ENCODE peak calls at places on chromosomes 3 and 15, in four cellular contexts. W, F, N and R are unnamed samples.

GRCh38 chr3:55647675-55648074 is 160.6 kb upstream of the WNT5A start:
- DNase-seq in F (no peak), W (no peak), N (no peak), R (no peak)

GRCh38 chr3:117618462-117618861 is 908.9 kb downstream of the TUSC7 start:
- DNase-seq in N (peak; percentile 5), W (no peak), F (no peak), R (no peak)

GRCh38 chr3:156339491-156339890 is 215.4 kb downstream of the SSR3 start:
- DNase-seq in F (no peak), W (no peak), N (no peak), R (no peak)

GRCh38 chr3:50160561-50160983 is 5.4 kb downstream of the SEMA3F start:
- DNase-seq in N (peak; percentile 36), F (no peak), W (peak; percentile 47), R (no peak)

GRCh38 chr3:46484911-46485696 is 12.7 kb upstream of the RTP3 start:
- DNase-seq in N (no peak), F (no peak), W (peak; percentile 89), R (no peak)

GRCh38 chr15:41804920-41805666 is 22.8 kb upstream of the JMJD7 start:
- DNase-seq in F (no peak), W (no peak), N (no peak), R (no peak)

GRCh38 chr3:184636774-184637316 is 75.0 kb downstream of the MAGEF1 start:
- DNase-seq in N (peak; percentile 86), W (peak; percentile 30), F (no peak), R (peak; percentile 89)

GRCh38 chr3:17340261-17340660 is 402.2 kb downstream of the TBC1D5 start:
- DNase-seq in N (no peak), F (no peak), W (no peak), R (no peak)

GRCh38 chr3:120172070-120172469 is 77.8 kb upstream of the GSK3B start:
- DNase-seq in N (peak; percentile 79), W (no peak), F (no peak), R (peak; percentile 56)

GRCh38 chr3:53169832-53170324 is 8.9 kb downstream of the PRKCD start:
- DNase-seq in N (no peak), F (no peak), W (no peak), R (no peak)

GRCh38 chr3:112775011-112775742 is 71.5 kb downstream of the CD200R1L start:
- DNase-seq in N (peak; percentile 88), F (no peak), W (no peak), R (no peak)

GRCh38 chr3:189690237-189690636 is 59.0 kb downstream of the TP63 start:
- DNase-seq in W (no peak), N (no peak), F (no peak), R (no peak)

GRCh38 chr3:51024765-51025681 is 350.3 kb downstream of the DOCK3 start:
- DNase-seq in W (peak; percentile 50), N (no peak), F (peak; percentile 75), R (no peak)

GRCh38 chr3:94413721-94414106 is 350.9 kb downstream of the NSUN3 start:
- DNase-seq in F (no peak), N (peak; percentile 68), W (no peak), R (no peak)

GRCh38 chr15:93179072-93179471 is 90.1 kb upstream of the RGMA start:
- DNase-seq in N (peak; percentile 0), W (peak; percentile 27), F (no peak), R (no peak)

GRCh38 chr3:23084367-23084766 is 118.8 kb upstream of the UBE2E2 start:
- DNase-seq in F (no peak), N (no peak), W (no peak), R (no peak)

GRCh38 chr3:152258448-152259302 is 10.1 kb upstream of the MBNL1 start:
- DNase-seq in N (peak; percentile 98), W (peak; percentile 35), F (no peak), R (no peak)

GRCh38 chr15:32956006-32956405 is 238.2 kb downstream of the GREM1 start:
- DNase-seq in F (no peak), N (peak; percentile 84), W (no peak), R (no peak)

GRCh38 chr15:77541421-77542181 is 91.1 kb downstream of the LINGO1 start:
- DNase-seq in F (no peak), N (peak; percentile 45), W (peak; percentile 42), R (no peak)

GRCh38 chr3:50226888-50227389 is 9.1 kb upstream of the GNAI2 start:
- DNase-seq in W (peak; percentile 46), N (peak; percentile 49), F (no peak), R (no peak)

GRCh38 chr3:196055683-196056270 is 26.1 kb downstream of the TFRC start:
- DNase-seq in F (no peak), N (peak; percentile 21), W (no peak), R (no peak)

GRCh38 chr15:38647683-38648082 is 83.1 kb upstream of the RASGRP1 start:
- DNase-seq in N (peak; percentile 47), W (no peak), F (no peak), R (no peak)
- TF ChIP-seq CTCF in N (peak; percentile 47), W (no peak), F (no peak), R (peak; percentile 41)

GRCh38 chr3:109369510-109369909 is 32.2 kb upstream of the DPPA4 start:
- DNase-seq in N (peak; percentile 33), F (no peak), W (no peak), R (no peak)
- TF ChIP-seq CTCF in N (peak; percentile 36), F (no peak), W (no peak), R (peak; percentile 24)

DNA sequence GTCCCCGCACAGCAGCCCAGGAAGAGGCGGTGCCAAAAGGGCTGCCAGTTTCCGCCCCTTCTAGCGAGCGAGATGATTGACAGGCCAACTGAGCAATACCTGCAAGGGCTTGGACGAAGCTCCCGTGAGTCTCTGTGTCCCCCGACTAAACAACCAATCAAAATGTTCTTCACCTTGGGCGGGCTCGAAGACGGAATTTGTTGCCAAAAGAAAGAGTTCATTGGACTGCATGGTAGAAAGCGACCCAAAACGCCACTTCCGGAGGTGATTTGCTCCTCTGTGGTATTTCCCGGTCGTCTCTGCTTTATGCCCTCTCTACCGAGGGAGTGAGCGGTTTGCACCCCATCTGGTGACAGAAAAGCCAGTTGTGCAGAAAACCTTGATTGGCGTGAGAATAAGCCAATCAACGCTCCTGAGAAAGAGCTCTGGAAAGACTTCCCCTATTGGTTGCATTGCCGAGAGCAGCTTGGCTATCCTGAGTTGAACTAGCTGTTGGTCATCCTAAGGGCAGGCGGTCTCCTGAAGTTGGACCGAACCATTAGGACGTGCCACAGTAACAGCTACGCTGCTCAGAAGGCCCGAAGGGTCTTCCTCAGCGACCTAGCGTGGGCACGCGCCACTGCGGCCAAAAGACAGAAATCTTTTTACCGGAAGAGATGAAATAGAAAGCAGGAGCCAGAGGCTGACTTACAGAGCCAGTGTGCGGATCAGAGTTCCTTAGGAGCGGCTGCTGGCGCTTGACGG is 545 bp upstream of the UBP1 start:
- DNase-seq in F (peak; percentile 92), N (peak; percentile 100), W (peak; percentile 87), R (peak; percentile 100)
- TF ChIP-seq CTCF in F (no peak), N (peak; percentile 4), W (no peak), R (no peak)

DNA sequence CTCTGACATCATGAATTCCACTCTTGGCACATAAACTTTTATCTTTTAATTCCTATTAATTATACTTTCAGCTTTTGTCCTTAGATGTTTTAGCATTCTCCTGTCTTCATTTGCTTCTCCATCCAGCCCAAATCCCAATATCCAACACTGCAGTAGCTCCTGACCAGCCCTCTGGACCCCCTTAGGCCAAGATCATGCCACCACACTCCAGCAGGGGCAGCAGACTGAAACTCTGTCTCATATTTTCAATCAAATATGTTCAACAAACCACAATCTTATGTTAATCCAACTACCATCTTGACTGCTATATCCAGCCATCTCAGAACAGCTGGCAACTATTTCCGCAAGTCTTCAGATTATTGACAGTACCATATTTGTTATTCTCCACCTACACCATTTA is 315.8 kb upstream of the ROBO2 start:
- DNase-seq in N (no peak), F (no peak), W (no peak), R (no peak)
- TF ChIP-seq CTCF in N (no peak), F (no peak), W (no peak), R (peak; percentile 20)

GRCh38 chr3:174620138-174620537 is 239.0 kb upstream of the NAALADL2 start:
- DNase-seq in W (no peak), F (no peak), N (peak; percentile 42), R (no peak)
- TF ChIP-seq CTCF in W (no peak), F (no peak), N (peak; percentile 42), R (peak; percentile 44)

GRCh38 chr3:7927015-7927414 is 574.6 kb upstream of the LMCD1 start:
- DNase-seq in N (no peak), W (no peak), F (no peak), R (no peak)

GRCh38 chr3:7927864-7928263 is 573.8 kb upstream of the LMCD1 start:
- DNase-seq in F (no peak), N (no peak), W (no peak), R (no peak)

GRCh38 chr3:7929319-7929889 is 572.2 kb upstream of the LMCD1 start:
- DNase-seq in W (no peak), F (no peak), N (no peak), R (no peak)

GRCh38 chr3:7924228-7924627 is 577.4 kb upstream of the LMCD1 start:
- DNase-seq in W (no peak), N (no peak), F (no peak), R (no peak)
- TF ChIP-seq CTCF in W (no peak), N (no peak), F (no peak), R (no peak)

GRCh38 chr3:61778095-61778494 is 216.7 kb downstream of the PTPRG start:
- DNase-seq in N (no peak), W (no peak), F (no peak), R (no peak)
- TF ChIP-seq CTCF in N (no peak), W (no peak), F (no peak), R (no peak)

DNA sequence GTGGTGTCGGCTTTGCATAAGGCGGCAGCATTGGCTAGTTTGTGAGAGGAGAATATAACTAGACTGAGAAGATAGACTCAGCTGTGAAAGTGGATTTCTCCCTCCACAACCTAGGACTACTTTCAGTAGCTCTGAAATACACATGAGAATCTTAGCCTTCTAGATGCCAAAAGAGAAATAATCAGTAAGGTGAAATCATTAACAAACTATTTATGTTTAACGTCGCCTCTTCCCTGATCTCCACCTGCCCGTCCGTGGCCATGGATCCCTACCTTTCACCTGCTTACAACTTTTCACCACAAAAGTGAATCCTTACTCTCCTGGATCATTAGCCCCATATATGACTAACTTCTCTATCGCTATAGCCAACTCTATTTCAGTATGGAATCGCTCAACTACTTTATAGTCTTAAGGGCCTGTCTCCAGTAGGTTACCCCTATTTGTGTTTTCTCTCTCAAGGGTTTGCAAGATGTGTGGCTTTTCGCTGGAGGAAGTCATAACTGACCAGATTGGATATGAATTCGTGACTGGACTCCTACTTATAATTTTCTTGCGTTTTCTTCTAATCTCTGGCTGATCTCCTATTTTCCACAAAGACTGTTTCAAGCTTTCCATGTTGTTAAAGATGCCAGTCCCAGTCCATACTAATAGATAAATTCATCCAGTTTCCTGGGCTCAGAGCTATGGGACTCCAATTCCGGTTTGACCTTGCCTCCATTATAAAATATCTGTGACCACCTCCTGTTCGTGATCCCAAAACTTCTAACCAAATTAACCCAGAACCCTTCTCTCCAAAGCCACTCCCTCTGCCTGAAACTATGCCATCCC is 1.1 kb upstream of the STAG1 start:
- DNase-seq in W (no peak), F (no peak), N (no peak), R (no peak)
- TF ChIP-seq CTCF in W (no peak), F (no peak), N (no peak), R (peak; percentile 58)